ENCODE peak calls at places on chromosome 11, in eight cellular contexts. One of them, this sample, is unnamed.
A peak's percentile ranks its signal among the peaks of the same experiment; 100 is the strongest.

GRCh38 chr11:62306227-62306626 is 7.4 kb upstream of the SCGB1D4 start:
- DNase-seq in activated gamma-delta T cell: no peak
- DNase-seq in germinal center: no peak
- DNase-seq in NCI-H345: no peak
- DNase-seq in stimulated activated CD8-positive, alpha-beta memory T cell treated with anti-CD3 and anti-CD28 coated beads, Interleukin-15, amount 100 ng/mL, for 24 hours: no peak
- DNase-seq in fibroblast of pulmonary artery: no peak
- DNase-seq in NCI-H1048: no peak
- DNase-seq in SW480: no peak
- DNase-seq in this sample: no peak

GRCh38 chr11:74255741-74256369 is 55.6 kb downstream of the P4HA3 start:
- DNase-seq in activated gamma-delta T cell: no peak
- DNase-seq in germinal center: peak; percentile 80
- DNase-seq in NCI-H345: peak; percentile 60
- DNase-seq in stimulated activated CD8-positive, alpha-beta memory T cell treated with anti-CD3 and anti-CD28 coated beads, Interleukin-15, amount 100 ng/mL, for 24 hours: no peak
- DNase-seq in fibroblast of pulmonary artery: peak; percentile 78
- DNase-seq in NCI-H1048: peak; percentile 30
- DNase-seq in SW480: peak; percentile 52
- DNase-seq in this sample: no peak

GRCh38 chr11:124638500-124638899 is 15.8 kb downstream of the TBRG1 start:
- DNase-seq in activated gamma-delta T cell: no peak
- DNase-seq in germinal center: no peak
- DNase-seq in NCI-H345: no peak
- DNase-seq in stimulated activated CD8-positive, alpha-beta memory T cell treated with anti-CD3 and anti-CD28 coated beads, Interleukin-15, amount 100 ng/mL, for 24 hours: no peak
- DNase-seq in fibroblast of pulmonary artery: no peak
- DNase-seq in NCI-H1048: no peak
- DNase-seq in SW480: no peak
- DNase-seq in this sample: no peak

GRCh38 chr11:77506857-77507256 is 33.0 kb upstream of the PAK1 start:
- DNase-seq in activated gamma-delta T cell: no peak
- DNase-seq in germinal center: no peak
- DNase-seq in NCI-H345: peak; percentile 28
- DNase-seq in stimulated activated CD8-positive, alpha-beta memory T cell treated with anti-CD3 and anti-CD28 coated beads, Interleukin-15, amount 100 ng/mL, for 24 hours: no peak
- DNase-seq in fibroblast of pulmonary artery: no peak
- DNase-seq in NCI-H1048: no peak
- DNase-seq in SW480: peak; percentile 65
- DNase-seq in this sample: no peak

GRCh38 chr11:73047773-73048371 is 94.2 kb downstream of the FCHSD2 start:
- DNase-seq in activated gamma-delta T cell: no peak
- DNase-seq in germinal center: peak; percentile 50
- DNase-seq in NCI-H345: no peak
- DNase-seq in stimulated activated CD8-positive, alpha-beta memory T cell treated with anti-CD3 and anti-CD28 coated beads, Interleukin-15, amount 100 ng/mL, for 24 hours: no peak
- DNase-seq in fibroblast of pulmonary artery: no peak
- DNase-seq in NCI-H1048: no peak
- DNase-seq in SW480: no peak
- DNase-seq in this sample: no peak

GRCh38 chr11:9823439-9823838 is 159.6 kb downstream of the SWAP70 start:
- DNase-seq in activated gamma-delta T cell: no peak
- DNase-seq in germinal center: no peak
- DNase-seq in NCI-H345: no peak
- DNase-seq in stimulated activated CD8-positive, alpha-beta memory T cell treated with anti-CD3 and anti-CD28 coated beads, Interleukin-15, amount 100 ng/mL, for 24 hours: no peak
- DNase-seq in fibroblast of pulmonary artery: no peak
- DNase-seq in NCI-H1048: no peak
- DNase-seq in SW480: no peak
- DNase-seq in this sample: no peak

GRCh38 chr11:46600162-46600561 is 6.3 kb upstream of the AMBRA1 start:
- DNase-seq in activated gamma-delta T cell: no peak
- DNase-seq in germinal center: no peak
- DNase-seq in NCI-H345: no peak
- DNase-seq in stimulated activated CD8-positive, alpha-beta memory T cell treated with anti-CD3 and anti-CD28 coated beads, Interleukin-15, amount 100 ng/mL, for 24 hours: no peak
- DNase-seq in fibroblast of pulmonary artery: no peak
- DNase-seq in NCI-H1048: no peak
- DNase-seq in SW480: no peak
- DNase-seq in this sample: no peak

GRCh38 chr11:62472063-62472884 is 53.4 kb downstream of the SCGB1A1 start:
- DNase-seq in activated gamma-delta T cell: no peak
- DNase-seq in germinal center: no peak
- DNase-seq in NCI-H345: no peak
- DNase-seq in stimulated activated CD8-positive, alpha-beta memory T cell treated with anti-CD3 and anti-CD28 coated beads, Interleukin-15, amount 100 ng/mL, for 24 hours: no peak
- DNase-seq in fibroblast of pulmonary artery: peak; percentile 35
- DNase-seq in NCI-H1048: no peak
- DNase-seq in SW480: peak; percentile 73
- DNase-seq in this sample: no peak

GRCh38 chr11:11444800-11445126 is 91.7 kb upstream of the CSNK2A3 start:
- DNase-seq in activated gamma-delta T cell: no peak
- DNase-seq in germinal center: no peak
- DNase-seq in NCI-H345: no peak
- DNase-seq in stimulated activated CD8-positive, alpha-beta memory T cell treated with anti-CD3 and anti-CD28 coated beads, Interleukin-15, amount 100 ng/mL, for 24 hours: no peak
- DNase-seq in fibroblast of pulmonary artery: no peak
- DNase-seq in NCI-H1048: no peak
- DNase-seq in SW480: no peak
- DNase-seq in this sample: no peak

GRCh38 chr11:58006940-58007339 is 16.7 kb upstream of the OR9Q1 start:
- DNase-seq in activated gamma-delta T cell: no peak
- DNase-seq in germinal center: no peak
- DNase-seq in NCI-H345: no peak
- DNase-seq in stimulated activated CD8-positive, alpha-beta memory T cell treated with anti-CD3 and anti-CD28 coated beads, Interleukin-15, amount 100 ng/mL, for 24 hours: no peak
- DNase-seq in fibroblast of pulmonary artery: peak; percentile 66
- DNase-seq in NCI-H1048: no peak
- DNase-seq in SW480: no peak
- DNase-seq in this sample: peak; percentile 90

GRCh38 chr11:66800720-66801428 is 42.4 kb upstream of the RCE1 start:
- DNase-seq in activated gamma-delta T cell: no peak
- DNase-seq in germinal center: peak; percentile 34
- DNase-seq in NCI-H345: no peak
- DNase-seq in stimulated activated CD8-positive, alpha-beta memory T cell treated with anti-CD3 and anti-CD28 coated beads, Interleukin-15, amount 100 ng/mL, for 24 hours: no peak
- DNase-seq in fibroblast of pulmonary artery: no peak
- DNase-seq in NCI-H1048: no peak
- DNase-seq in SW480: no peak
- DNase-seq in this sample: no peak

GRCh38 chr11:104003491-104003890 is 32.9 kb upstream of the DDI1 start:
- DNase-seq in activated gamma-delta T cell: no peak
- DNase-seq in germinal center: no peak
- DNase-seq in NCI-H345: no peak
- DNase-seq in stimulated activated CD8-positive, alpha-beta memory T cell treated with anti-CD3 and anti-CD28 coated beads, Interleukin-15, amount 100 ng/mL, for 24 hours: no peak
- DNase-seq in fibroblast of pulmonary artery: peak; percentile 18
- DNase-seq in NCI-H1048: no peak
- DNase-seq in SW480: no peak
- DNase-seq in this sample: no peak

GRCh38 chr11:69636512-69636866 is 4.5 kb upstream of the CCND1 start:
- DNase-seq in activated gamma-delta T cell: no peak
- DNase-seq in germinal center: no peak
- DNase-seq in NCI-H345: no peak
- DNase-seq in stimulated activated CD8-positive, alpha-beta memory T cell treated with anti-CD3 and anti-CD28 coated beads, Interleukin-15, amount 100 ng/mL, for 24 hours: no peak
- DNase-seq in fibroblast of pulmonary artery: peak; percentile 92
- DNase-seq in NCI-H1048: no peak
- DNase-seq in SW480: peak; percentile 92
- DNase-seq in this sample: no peak

GRCh38 chr11:119520966-119521365 is 98.0 kb upstream of the THY1 start:
- DNase-seq in activated gamma-delta T cell: no peak
- DNase-seq in germinal center: no peak
- DNase-seq in NCI-H345: no peak
- DNase-seq in stimulated activated CD8-positive, alpha-beta memory T cell treated with anti-CD3 and anti-CD28 coated beads, Interleukin-15, amount 100 ng/mL, for 24 hours: no peak
- DNase-seq in fibroblast of pulmonary artery: no peak
- DNase-seq in NCI-H1048: no peak
- DNase-seq in SW480: no peak
- DNase-seq in this sample: no peak

GRCh38 chr11:65917077-65917433 is 1.8 kb downstream of the C11orf68 start:
- DNase-seq in activated gamma-delta T cell: no peak
- DNase-seq in germinal center: no peak
- DNase-seq in NCI-H345: no peak
- DNase-seq in stimulated activated CD8-positive, alpha-beta memory T cell treated with anti-CD3 and anti-CD28 coated beads, Interleukin-15, amount 100 ng/mL, for 24 hours: no peak
- DNase-seq in fibroblast of pulmonary artery: no peak
- DNase-seq in NCI-H1048: no peak
- DNase-seq in SW480: no peak
- DNase-seq in this sample: no peak

GRCh38 chr11:94938399-94939055 is 34.8 kb downstream of the CWC15 start:
- DNase-seq in activated gamma-delta T cell: no peak
- DNase-seq in germinal center: no peak
- DNase-seq in NCI-H345: peak; percentile 93
- DNase-seq in stimulated activated CD8-positive, alpha-beta memory T cell treated with anti-CD3 and anti-CD28 coated beads, Interleukin-15, amount 100 ng/mL, for 24 hours: no peak
- DNase-seq in fibroblast of pulmonary artery: peak; percentile 86
- DNase-seq in NCI-H1048: no peak
- DNase-seq in SW480: no peak
- DNase-seq in this sample: no peak

GRCh38 chr11:119309411-119309810 is 7.5 kb downstream of the MCAM start:
- DNase-seq in activated gamma-delta T cell: no peak
- DNase-seq in germinal center: no peak
- DNase-seq in NCI-H345: no peak
- DNase-seq in stimulated activated CD8-positive, alpha-beta memory T cell treated with anti-CD3 and anti-CD28 coated beads, Interleukin-15, amount 100 ng/mL, for 24 hours: no peak
- DNase-seq in fibroblast of pulmonary artery: no peak
- DNase-seq in NCI-H1048: no peak
- DNase-seq in SW480: no peak
- DNase-seq in this sample: no peak

GRCh38 chr11:12451179-12451814 is 73.9 kb downstream of the PARVA start:
- DNase-seq in activated gamma-delta T cell: no peak
- DNase-seq in germinal center: no peak
- DNase-seq in NCI-H345: no peak
- DNase-seq in stimulated activated CD8-positive, alpha-beta memory T cell treated with anti-CD3 and anti-CD28 coated beads, Interleukin-15, amount 100 ng/mL, for 24 hours: no peak
- DNase-seq in fibroblast of pulmonary artery: no peak
- DNase-seq in NCI-H1048: no peak
- DNase-seq in SW480: no peak
- DNase-seq in this sample: no peak

GRCh38 chr11:67240575-67241389 is 25.5 kb upstream of the GRK2 start:
- DNase-seq in activated gamma-delta T cell: no peak
- DNase-seq in germinal center: peak; percentile 42
- DNase-seq in NCI-H345: no peak
- DNase-seq in stimulated activated CD8-positive, alpha-beta memory T cell treated with anti-CD3 and anti-CD28 coated beads, Interleukin-15, amount 100 ng/mL, for 24 hours: peak; percentile 38
- DNase-seq in fibroblast of pulmonary artery: peak; percentile 85
- DNase-seq in NCI-H1048: peak; percentile 35
- DNase-seq in SW480: peak; percentile 71
- DNase-seq in this sample: no peak

GRCh38 chr11:60334005-60334620 is 7.1 kb downstream of the MS4A6E start:
- DNase-seq in activated gamma-delta T cell: no peak
- DNase-seq in germinal center: peak; percentile 76
- DNase-seq in NCI-H345: peak; percentile 30
- DNase-seq in stimulated activated CD8-positive, alpha-beta memory T cell treated with anti-CD3 and anti-CD28 coated beads, Interleukin-15, amount 100 ng/mL, for 24 hours: peak; percentile 38
- DNase-seq in fibroblast of pulmonary artery: peak; percentile 51
- DNase-seq in NCI-H1048: peak; percentile 3
- DNase-seq in SW480: peak; percentile 62
- DNase-seq in this sample: peak; percentile 9

GRCh38 chr11:72578991-72579815 is 95.0 kb downstream of the PDE2A start:
- DNase-seq in activated gamma-delta T cell: no peak
- DNase-seq in germinal center: no peak
- DNase-seq in NCI-H345: no peak
- DNase-seq in stimulated activated CD8-positive, alpha-beta memory T cell treated with anti-CD3 and anti-CD28 coated beads, Interleukin-15, amount 100 ng/mL, for 24 hours: no peak
- DNase-seq in fibroblast of pulmonary artery: no peak
- DNase-seq in NCI-H1048: no peak
- DNase-seq in SW480: no peak
- DNase-seq in this sample: no peak

GRCh38 chr11:2562181-2562581 is 117.4 kb downstream of the KCNQ1 start:
- DNase-seq in activated gamma-delta T cell: no peak
- DNase-seq in germinal center: no peak
- DNase-seq in NCI-H345: no peak
- DNase-seq in stimulated activated CD8-positive, alpha-beta memory T cell treated with anti-CD3 and anti-CD28 coated beads, Interleukin-15, amount 100 ng/mL, for 24 hours: no peak
- DNase-seq in fibroblast of pulmonary artery: no peak
- DNase-seq in NCI-H1048: no peak
- DNase-seq in SW480: no peak
- DNase-seq in this sample: no peak

GRCh38 chr11:61542024-61542461 is 33.5 kb downstream of the LRRC10B start:
- DNase-seq in activated gamma-delta T cell: no peak
- DNase-seq in germinal center: no peak
- DNase-seq in NCI-H345: no peak
- DNase-seq in stimulated activated CD8-positive, alpha-beta memory T cell treated with anti-CD3 and anti-CD28 coated beads, Interleukin-15, amount 100 ng/mL, for 24 hours: no peak
- DNase-seq in fibroblast of pulmonary artery: no peak
- DNase-seq in NCI-H1048: no peak
- DNase-seq in SW480: no peak
- DNase-seq in this sample: no peak

GRCh38 chr11:78417175-78417887 is at the start of gene GAB2:
- DNase-seq in activated gamma-delta T cell: no peak
- DNase-seq in germinal center: peak; percentile 17
- DNase-seq in NCI-H345: peak; percentile 70
- DNase-seq in stimulated activated CD8-positive, alpha-beta memory T cell treated with anti-CD3 and anti-CD28 coated beads, Interleukin-15, amount 100 ng/mL, for 24 hours: no peak
- DNase-seq in fibroblast of pulmonary artery: no peak
- DNase-seq in NCI-H1048: no peak
- DNase-seq in SW480: peak; percentile 66
- DNase-seq in this sample: no peak

GRCh38 chr11:128323381-128323780 is 264.0 kb downstream of the ETS1 start:
- DNase-seq in activated gamma-delta T cell: no peak
- DNase-seq in germinal center: peak; percentile 45
- DNase-seq in NCI-H345: no peak
- DNase-seq in stimulated activated CD8-positive, alpha-beta memory T cell treated with anti-CD3 and anti-CD28 coated beads, Interleukin-15, amount 100 ng/mL, for 24 hours: no peak
- DNase-seq in fibroblast of pulmonary artery: peak; percentile 63
- DNase-seq in NCI-H1048: no peak
- DNase-seq in SW480: peak; percentile 8
- DNase-seq in this sample: no peak

GRCh38 chr11:1224109-1224485 is 1.2 kb downstream of the MUC5B start:
- DNase-seq in activated gamma-delta T cell: no peak
- DNase-seq in germinal center: no peak
- DNase-seq in NCI-H345: no peak
- DNase-seq in stimulated activated CD8-positive, alpha-beta memory T cell treated with anti-CD3 and anti-CD28 coated beads, Interleukin-15, amount 100 ng/mL, for 24 hours: no peak
- DNase-seq in fibroblast of pulmonary artery: no peak
- DNase-seq in NCI-H1048: no peak
- DNase-seq in SW480: no peak
- DNase-seq in this sample: no peak

GRCh38 chr11:130790689-130791088 is 125.6 kb downstream of the SNX19 start:
- DNase-seq in activated gamma-delta T cell: no peak
- DNase-seq in germinal center: no peak
- DNase-seq in NCI-H345: no peak
- DNase-seq in stimulated activated CD8-positive, alpha-beta memory T cell treated with anti-CD3 and anti-CD28 coated beads, Interleukin-15, amount 100 ng/mL, for 24 hours: no peak
- DNase-seq in fibroblast of pulmonary artery: no peak
- DNase-seq in NCI-H1048: no peak
- DNase-seq in SW480: no peak
- DNase-seq in this sample: no peak

GRCh38 chr11:62974848-62975522 is 9.8 kb downstream of the SLC22A6 start:
- DNase-seq in activated gamma-delta T cell: no peak
- DNase-seq in germinal center: peak; percentile 17
- DNase-seq in NCI-H345: peak; percentile 76
- DNase-seq in stimulated activated CD8-positive, alpha-beta memory T cell treated with anti-CD3 and anti-CD28 coated beads, Interleukin-15, amount 100 ng/mL, for 24 hours: no peak
- DNase-seq in fibroblast of pulmonary artery: peak; percentile 3
- DNase-seq in NCI-H1048: peak; percentile 20
- DNase-seq in SW480: peak; percentile 60
- DNase-seq in this sample: no peak

GRCh38 chr11:94449437-94449836 is 44.2 kb downstream of the MRE11 start:
- DNase-seq in activated gamma-delta T cell: no peak
- DNase-seq in germinal center: no peak
- DNase-seq in NCI-H345: peak; percentile 45
- DNase-seq in stimulated activated CD8-positive, alpha-beta memory T cell treated with anti-CD3 and anti-CD28 coated beads, Interleukin-15, amount 100 ng/mL, for 24 hours: no peak
- DNase-seq in fibroblast of pulmonary artery: peak; percentile 81
- DNase-seq in NCI-H1048: no peak
- DNase-seq in SW480: no peak
- DNase-seq in this sample: peak; percentile 69

GRCh38 chr11:37503411-37504065 is 905.5 kb upstream of the RAG2 start:
- DNase-seq in activated gamma-delta T cell: no peak
- DNase-seq in germinal center: no peak
- DNase-seq in NCI-H345: no peak
- DNase-seq in stimulated activated CD8-positive, alpha-beta memory T cell treated with anti-CD3 and anti-CD28 coated beads, Interleukin-15, amount 100 ng/mL, for 24 hours: no peak
- DNase-seq in fibroblast of pulmonary artery: no peak
- DNase-seq in NCI-H1048: no peak
- DNase-seq in SW480: no peak
- DNase-seq in this sample: no peak

GRCh38 chr11:47056261-47056915 is 119.8 kb downstream of the CSTPP1 start:
- DNase-seq in activated gamma-delta T cell: no peak
- DNase-seq in germinal center: no peak
- DNase-seq in NCI-H345: no peak
- DNase-seq in stimulated activated CD8-positive, alpha-beta memory T cell treated with anti-CD3 and anti-CD28 coated beads, Interleukin-15, amount 100 ng/mL, for 24 hours: no peak
- DNase-seq in fibroblast of pulmonary artery: peak; percentile 82
- DNase-seq in NCI-H1048: no peak
- DNase-seq in SW480: no peak
- DNase-seq in this sample: no peak

GRCh38 chr11:65442952-65443351 is 20.4 kb downstream of the NEAT1 start:
- DNase-seq in activated gamma-delta T cell: no peak
- DNase-seq in germinal center: no peak
- DNase-seq in NCI-H345: no peak
- DNase-seq in stimulated activated CD8-positive, alpha-beta memory T cell treated with anti-CD3 and anti-CD28 coated beads, Interleukin-15, amount 100 ng/mL, for 24 hours: no peak
- DNase-seq in fibroblast of pulmonary artery: peak; percentile 41
- DNase-seq in NCI-H1048: no peak
- DNase-seq in SW480: no peak
- DNase-seq in this sample: no peak